ENCODE peak calls at places on chromosomes 3 and 15, in four cellular contexts. P is BE2C, D is heart right ventricle, Q is ovary. I is an unnamed sample.

GRCh38 chr15:39025331-39025730 is 460.7 kb upstream of the RASGRP1 start:
- DNase-seq in P (no peak), Q (no peak), D (no peak), I (no peak)

GRCh38 chr3:42780892-42781700 is 8.0 kb upstream of the CCDC13 start:
- DNase-seq in Q (no peak), D (peak), P (peak), I (no peak)

GRCh38 chr3:25962255-25962654 is 172.4 kb downstream of the OXSM start:
- DNase-seq in D (no peak), P (no peak), Q (no peak), I (peak)

GRCh38 chr3:66797916-66798560 is 200.1 kb upstream of the KBTBD8 start:
- DNase-seq in D (peak), P (no peak), Q (peak), I (no peak)

GRCh38 chr3:127817331-127817821 is 4.9 kb downstream of the MGLL start:
- DNase-seq in Q (no peak), P (no peak), D (no peak), I (no peak)

GRCh38 chr15:87326274-87326673 is 930.3 kb downstream of the NTRK3 start:
- DNase-seq in D (no peak), Q (no peak), P (no peak), I (no peak)

GRCh38 chr15:75029378-75030022 is 6.1 kb downstream of the PPCDC start:
- DNase-seq in D (peak), Q (peak), P (peak), I (peak)

GRCh38 chr15:48063411-48063985 is 57.3 kb upstream of the SLC24A5 start:
- DNase-seq in D (no peak), P (no peak), Q (no peak), I (peak)

GRCh38 chr3:149969110-149969944 is 1.4 kb downstream of the PFN2 start:
- DNase-seq in Q (peak), P (peak), D (peak), I (peak)

GRCh38 chr3:18134386-18135082 is 290.6 kb downstream of the SATB1 start:
- DNase-seq in Q (no peak), D (no peak), P (no peak), I (no peak)

GRCh38 chr3:40877651-40878463 is 321.4 kb upstream of the CTNNB1 start:
- DNase-seq in D (peak), Q (peak), P (no peak), I (no peak)

GRCh38 chr3:107600784-107601183 is 78.0 kb downstream of the BBX start:
- DNase-seq in P (no peak), D (no peak), Q (no peak), I (no peak)

GRCh38 chr3:47010050-47010712 is 30.7 kb downstream of the NBEAL2 start:
- DNase-seq in Q (no peak), D (no peak), P (no peak), I (no peak)

GRCh38 chr3:36155515-36155914 is 224.8 kb upstream of the STAC start:
- DNase-seq in D (no peak), P (no peak), Q (no peak), I (no peak)

GRCh38 chr3:107574650-107575049 is 51.9 kb downstream of the BBX start:
- DNase-seq in Q (no peak), D (peak), P (no peak), I (no peak)

GRCh38 chr15:69160976-69161877 is 792 bp downstream of the GLCE start:
- DNase-seq in Q (peak), P (peak), D (peak), I (peak)

GRCh38 chr3:13040381-13041074 is 32.7 kb downstream of the IQSEC1 start:
- DNase-seq in D (no peak), Q (no peak), P (peak), I (peak)

GRCh38 chr3:156024904-156025303 is 95.5 kb upstream of the KCNAB1 start:
- DNase-seq in Q (no peak), D (no peak), P (no peak), I (no peak)

GRCh38 chr3:134934933-134935332 is 139.9 kb downstream of the EPHB1 start:
- DNase-seq in P (no peak), Q (no peak), D (no peak), I (no peak)

GRCh38 chr15:33234019-33234418 is 39.5 kb upstream of the FMN1 start:
- DNase-seq in P (peak), D (no peak), Q (no peak), I (peak)

GRCh38 chr3:149332781-149333517 is 487 bp downstream of the TM4SF18 start:
- DNase-seq in Q (no peak), D (no peak), P (no peak), I (no peak)

GRCh38 chr3:46852839-46853355 is 10.3 kb downstream of the MYL3 start:
- DNase-seq in D (no peak), Q (no peak), P (no peak), I (no peak)

GRCh38 chr3:30538787-30539186 is 67.6 kb upstream of the TGFBR2 start:
- DNase-seq in P (no peak), D (no peak), Q (no peak), I (no peak)

GRCh38 chr15:60782316-60782715 is 303.4 kb upstream of the ICE2 start:
- DNase-seq in Q (no peak), P (no peak), D (no peak), I (no peak)

GRCh38 chr3:177448987-177449975 is 252.0 kb upstream of the TBL1XR1 start:
- DNase-seq in P (no peak), D (no peak), Q (no peak), I (no peak)